ENCODE peak calls at places on chromosome 20, in four cellular contexts. One of them, this sample, is unnamed.
A peak's percentile ranks its signal among the peaks of the same experiment; 100 is the strongest.

GRCh38 chr20:45592574-45593189 is 13.6 kb upstream of the WFDC8 start:
- DNase-seq in A549: peak; percentile 74
- DNase-seq in PC-3: peak; percentile 90
- DNase-seq in upper lobe of right lung: no peak
- DNase-seq in this sample: no peak

GRCh38 chr20:313402-313801 is 11.9 kb upstream of the SOX12 start:
- DNase-seq in PC-3: no peak
- DNase-seq in A549: no peak
- DNase-seq in upper lobe of right lung: no peak
- DNase-seq in this sample: no peak

GRCh38 chr20:33166533-33167113 is 1.3 kb upstream of the BPIFA2 start:
- DNase-seq in upper lobe of right lung: no peak
- DNase-seq in PC-3: no peak
- DNase-seq in A549: no peak
- DNase-seq in this sample: no peak

GRCh38 chr20:54565255-54565654 is 89.9 kb downstream of the DOK5 start:
- DNase-seq in A549: no peak
- DNase-seq in upper lobe of right lung: no peak
- DNase-seq in PC-3: no peak
- DNase-seq in this sample: no peak

GRCh38 chr20:47320990-47321805 is 35.3 kb downstream of the ZMYND8 start:
- DNase-seq in A549: peak; percentile 90
- DNase-seq in PC-3: peak; percentile 54
- DNase-seq in upper lobe of right lung: no peak
- DNase-seq in this sample: peak; percentile 8

GRCh38 chr20:50107086-50107645 is 5.8 kb downstream of the UBE2V1 start:
- DNase-seq in A549: no peak
- DNase-seq in PC-3: no peak
- DNase-seq in upper lobe of right lung: no peak
- DNase-seq in this sample: no peak

GRCh38 chr20:29448806-29449470 is 1808.5 kb upstream of the DEFB115 start:
- DNase-seq in A549: no peak
- DNase-seq in upper lobe of right lung: no peak
- DNase-seq in PC-3: no peak
- DNase-seq in this sample: peak; percentile 37

GRCh38 chr20:17226410-17227198 is at the start of gene PCSK2:
- DNase-seq in A549: peak; percentile 31
- DNase-seq in upper lobe of right lung: peak; percentile 82
- DNase-seq in PC-3: no peak
- DNase-seq in this sample: peak; percentile 63

GRCh38 chr20:9276964-9277363 is 208.1 kb downstream of the PLCB4 start:
- DNase-seq in upper lobe of right lung: no peak
- DNase-seq in PC-3: no peak
- DNase-seq in A549: no peak
- DNase-seq in this sample: no peak

GRCh38 chr20:19978511-19979210 is 38.5 kb upstream of the NAA20 start:
- DNase-seq in upper lobe of right lung: no peak
- DNase-seq in PC-3: no peak
- DNase-seq in A549: no peak
- DNase-seq in this sample: no peak

GRCh38 chr20:49323622-49324238 is 45.9 kb upstream of the ZNFX1 start:
- DNase-seq in upper lobe of right lung: no peak
- DNase-seq in PC-3: peak; percentile 87
- DNase-seq in A549: peak; percentile 47
- DNase-seq in this sample: no peak

GRCh38 chr20:17866234-17867001 is 102.2 kb downstream of the SNX5 start:
- DNase-seq in PC-3: no peak
- DNase-seq in A549: no peak
- DNase-seq in upper lobe of right lung: peak; percentile 12
- DNase-seq in this sample: no peak

GRCh38 chr20:23541330-23541729 is 27.0 kb downstream of the CST9L start:
- DNase-seq in upper lobe of right lung: no peak
- DNase-seq in A549: no peak
- DNase-seq in PC-3: peak; percentile 60
- DNase-seq in this sample: no peak

GRCh38 chr20:47466193-47466592 is 35.5 kb upstream of the NCOA3 start:
- DNase-seq in PC-3: no peak
- DNase-seq in upper lobe of right lung: no peak
- DNase-seq in A549: no peak
- DNase-seq in this sample: no peak

GRCh38 chr20:32157611-32158010 is 48.1 kb downstream of the TM9SF4 start:
- DNase-seq in PC-3: no peak
- DNase-seq in A549: no peak
- DNase-seq in upper lobe of right lung: peak; percentile 46
- DNase-seq in this sample: no peak

GRCh38 chr20:45993197-45993951 is 15.3 kb upstream of the MMP9 start:
- DNase-seq in A549: peak; percentile 88
- DNase-seq in upper lobe of right lung: peak; percentile 67
- DNase-seq in PC-3: peak; percentile 99
- DNase-seq in this sample: peak; percentile 85

GRCh38 chr20:42734660-42735368 is 454.9 kb downstream of the PTPRT start:
- DNase-seq in PC-3: no peak
- DNase-seq in upper lobe of right lung: no peak
- DNase-seq in A549: no peak
- DNase-seq in this sample: no peak

GRCh38 chr20:35541118-35541782 is 628 bp upstream of the ERGIC3 start:
- DNase-seq in A549: no peak
- DNase-seq in PC-3: peak; percentile 22
- DNase-seq in upper lobe of right lung: no peak
- DNase-seq in this sample: no peak

GRCh38 chr20:16036331-16036730 is 536.9 kb downstream of the KIF16B start:
- DNase-seq in PC-3: no peak
- DNase-seq in upper lobe of right lung: no peak
- DNase-seq in A549: no peak
- DNase-seq in this sample: no peak

GRCh38 chr20:24337074-24337473 is 132.4 kb upstream of the SYNDIG1 start:
- DNase-seq in A549: no peak
- DNase-seq in PC-3: peak; percentile 74
- DNase-seq in upper lobe of right lung: no peak
- DNase-seq in this sample: no peak

GRCh38 chr20:32278199-32278643 is 770 bp downstream of the KIF3B start:
- DNase-seq in upper lobe of right lung: no peak
- DNase-seq in PC-3: no peak
- DNase-seq in A549: no peak
- DNase-seq in this sample: no peak

GRCh38 chr20:57384953-57385761 is 6.0 kb upstream of the RBM38 start:
- DNase-seq in upper lobe of right lung: no peak
- DNase-seq in A549: no peak
- DNase-seq in PC-3: no peak
- DNase-seq in this sample: peak; percentile 58

DNA sequence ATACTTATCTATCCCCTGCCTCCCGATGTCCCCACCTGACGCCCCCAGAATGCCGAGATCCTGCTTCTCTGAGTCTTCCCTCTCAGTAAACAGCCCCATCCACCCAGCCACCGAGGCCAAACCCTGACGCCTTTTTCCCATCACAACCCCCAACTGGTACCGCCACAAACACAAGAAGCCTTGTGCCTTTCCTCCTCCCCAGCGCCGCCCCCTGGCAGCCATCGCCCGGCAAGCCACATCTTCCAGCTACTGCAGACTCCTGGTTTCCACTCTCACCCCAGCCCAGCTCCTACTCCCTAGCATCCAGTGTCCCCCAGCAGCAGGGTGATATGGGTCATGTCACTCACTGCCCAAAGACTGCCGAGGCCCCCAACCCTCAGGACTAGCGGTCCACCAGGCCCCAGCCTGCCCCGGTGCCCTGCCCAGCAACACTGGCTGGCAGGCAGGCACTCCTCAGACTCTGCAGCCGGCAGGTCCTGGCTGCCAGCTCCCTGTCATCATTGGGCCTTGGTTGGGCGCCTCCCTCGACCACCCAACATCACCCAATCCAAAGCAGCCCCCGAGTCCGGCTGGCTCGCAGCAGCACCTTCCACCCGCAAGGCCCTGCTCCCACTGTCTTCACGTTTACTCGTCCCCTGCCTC is 11.2 kb downstream of the TCFL5 start:
- DNase-seq in A549: no peak
- DNase-seq in upper lobe of right lung: no peak
- DNase-seq in PC-3: no peak
- DNase-seq in this sample: no peak
- H3K27ac ChIP-seq in A549: no peak overlapping the region
- H3K27ac ChIP-seq in upper lobe of right lung: no peak overlapping the region
- H3K27ac ChIP-seq in PC-3: no peak overlapping the region
- H3K27ac ChIP-seq in this sample: no peak overlapping the region

GRCh38 chr20:25490656-25491445 is 83.4 kb downstream of the GINS1 start:
- DNase-seq in PC-3: no peak
- DNase-seq in upper lobe of right lung: no peak
- DNase-seq in A549: no peak
- DNase-seq in this sample: peak; percentile 59

GRCh38 chr20:25493748-25494505 is 86.5 kb downstream of the GINS1 start:
- DNase-seq in A549: no peak
- DNase-seq in PC-3: no peak
- DNase-seq in upper lobe of right lung: no peak
- DNase-seq in this sample: peak; percentile 46

GRCh38 chr20:25493137-25493536 is 85.7 kb downstream of the GINS1 start:
- DNase-seq in A549: no peak
- DNase-seq in upper lobe of right lung: no peak
- DNase-seq in PC-3: no peak
- DNase-seq in this sample: peak; percentile 60

GRCh38 chr20:25489221-25489863 is 81.9 kb downstream of the GINS1 start:
- DNase-seq in A549: no peak
- DNase-seq in PC-3: no peak
- DNase-seq in upper lobe of right lung: no peak
- DNase-seq in this sample: peak; percentile 51

DNA sequence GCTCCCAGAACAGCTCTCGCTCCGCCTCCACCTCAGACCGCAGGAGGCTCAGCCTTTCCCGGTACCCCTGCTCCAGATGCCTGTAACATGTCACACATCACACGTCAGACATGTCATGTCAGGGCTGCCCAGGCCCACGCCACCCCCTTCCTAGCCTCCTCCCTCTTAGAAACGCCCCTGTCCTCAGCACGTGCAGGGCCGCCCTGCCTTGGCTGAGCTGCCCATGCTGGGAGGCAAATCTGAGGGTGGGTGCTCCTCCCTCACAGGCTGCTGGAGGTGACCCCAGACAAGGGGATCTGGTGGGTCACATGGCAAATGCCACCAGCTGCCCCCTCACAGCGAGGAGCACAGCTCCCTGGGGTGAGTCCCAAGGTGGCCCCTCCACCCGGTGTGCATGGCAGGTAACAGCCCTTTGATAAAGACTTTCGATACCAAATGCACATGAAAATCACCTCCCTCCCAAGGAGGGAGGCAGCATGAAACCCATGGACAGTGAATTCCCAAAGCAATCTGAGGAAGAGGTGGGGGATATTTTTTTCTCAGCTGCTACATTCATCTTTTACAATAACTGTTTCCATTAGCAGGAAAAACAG is 84.1 kb downstream of the GINS1 start:
- DNase-seq in PC-3: no peak
- DNase-seq in A549: no peak
- DNase-seq in upper lobe of right lung: no peak
- DNase-seq in this sample: peak; percentile 73
- H3K27ac ChIP-seq in PC-3: no peak overlapping the region
- H3K27ac ChIP-seq in A549: no peak overlapping the region
- H3K27ac ChIP-seq in upper lobe of right lung: no peak overlapping the region
- H3K27ac ChIP-seq in this sample: no peak overlapping the region

GRCh38 chr20:58401123-58401639 is 12.2 kb downstream of the VAPB start:
- DNase-seq in upper lobe of right lung: no peak
- DNase-seq in PC-3: no peak
- DNase-seq in A549: no peak
- DNase-seq in this sample: no peak

GRCh38 chr20:58402827-58403226 is 13.8 kb downstream of the VAPB start:
- DNase-seq in A549: no peak
- DNase-seq in upper lobe of right lung: no peak
- DNase-seq in PC-3: no peak
- DNase-seq in this sample: no peak

GRCh38 chr20:58405504-58406291 is 16.7 kb downstream of the VAPB start:
- DNase-seq in A549: no peak
- DNase-seq in PC-3: no peak
- DNase-seq in upper lobe of right lung: no peak
- DNase-seq in this sample: no peak

GRCh38 chr20:58402305-58402704 is 13.3 kb downstream of the VAPB start:
- DNase-seq in A549: no peak
- DNase-seq in upper lobe of right lung: no peak
- DNase-seq in PC-3: no peak
- DNase-seq in this sample: no peak

GRCh38 chr20:58403272-58403671 is 14.2 kb downstream of the VAPB start:
- DNase-seq in A549: no peak
- DNase-seq in PC-3: no peak
- DNase-seq in upper lobe of right lung: no peak
- DNase-seq in this sample: no peak
- H3K27ac ChIP-seq in A549: no peak overlapping the region
- H3K27ac ChIP-seq in PC-3: no peak overlapping the region
- H3K27ac ChIP-seq in upper lobe of right lung: no peak overlapping the region
- H3K27ac ChIP-seq in this sample: no peak overlapping the region

DNA sequence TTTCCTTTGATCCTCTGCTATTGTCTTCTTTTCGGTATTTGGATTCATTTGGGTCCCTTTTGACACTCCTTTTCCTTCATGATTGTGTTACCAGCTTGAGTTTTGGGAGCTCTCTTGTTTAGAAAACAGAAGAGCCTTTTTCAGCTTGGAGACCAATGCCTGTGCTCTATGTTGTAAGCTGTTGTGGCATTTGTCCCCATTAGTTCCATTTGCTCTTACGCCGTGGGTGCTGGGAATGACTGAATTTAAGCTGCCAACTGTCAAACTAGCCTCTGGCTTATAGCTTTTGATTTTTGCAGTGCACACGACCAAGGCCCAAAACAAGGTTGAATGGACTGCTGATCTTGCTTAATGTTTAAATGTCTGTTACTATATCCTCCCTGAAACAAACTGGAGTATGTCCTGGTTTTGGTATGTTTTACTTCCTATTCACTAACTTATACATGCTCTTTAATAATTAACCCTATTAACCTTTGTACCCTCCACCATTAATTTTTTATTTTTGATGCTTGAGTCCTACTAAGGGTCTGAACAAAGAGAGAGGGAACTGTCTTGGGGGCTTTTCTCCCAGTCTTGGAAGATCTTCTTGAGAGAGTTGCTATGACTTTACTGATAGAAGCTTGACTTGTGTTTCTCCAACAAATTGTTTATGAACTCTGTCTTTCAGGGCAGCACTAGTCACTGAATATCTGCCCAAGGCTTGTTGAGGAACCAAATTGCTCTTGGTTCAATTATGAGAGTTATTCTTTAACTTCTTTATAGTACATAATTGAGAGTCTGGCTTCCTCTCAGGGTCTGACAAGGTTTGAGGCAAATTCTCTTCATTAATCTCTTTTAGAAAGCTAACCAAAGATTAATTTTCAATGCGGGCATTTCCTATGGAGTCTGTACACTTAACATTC is 100.3 kb upstream of the SIRPG start:
- DNase-seq in upper lobe of right lung: no peak
- DNase-seq in A549: no peak
- DNase-seq in PC-3: no peak
- DNase-seq in this sample: no peak
- H3K27ac ChIP-seq in upper lobe of right lung: no peak overlapping the region
- H3K27ac ChIP-seq in A549: no peak overlapping the region
- H3K27ac ChIP-seq in PC-3: no peak overlapping the region
- H3K27ac ChIP-seq in this sample: peak overlapping the region; percentile 47